ENCODE peak calls at places on chromosome 6, in five cellular contexts. Q, F, H, A and X are unnamed samples.
A peak's percentile ranks its signal among the peaks of the same experiment; 100 is the strongest.

GRCh38 chr6:75418233-75418632 is 75.4 kb downstream of the FILIP1 start:
- DNase-seq in Q (no peak), F (no peak), H (no peak), A (no peak), X (no peak)

GRCh38 chr6:11494786-11495564 is 42.6 kb upstream of the TMEM170B start:
- DNase-seq in Q (no peak), F (no peak), H (no peak), A (no peak), X (no peak)

GRCh38 chr6:38827024-38827423 is 111.9 kb downstream of the DNAH8 start:
- DNase-seq in Q (no peak), F (no peak), H (no peak), A (no peak), X (no peak)

GRCh38 chr6:125022391-125022989 is 60.3 kb downstream of the RNF217 start:
- DNase-seq in Q (peak; percentile 34), F (no peak), H (no peak), A (no peak), X (no peak)

GRCh38 chr6:168005796-168006195 is 8.3 kb downstream of the KIF25 start:
- DNase-seq in Q (no peak), F (no peak), H (no peak), A (no peak), X (no peak)

GRCh38 chr6:14464049-14464448 is 346.5 kb downstream of the CD83 start:
- DNase-seq in Q (no peak), F (no peak), H (no peak), A (no peak), X (no peak)

GRCh38 chr6:117233146-117233545 is 32.2 kb upstream of the VGLL2 start:
- DNase-seq in Q (no peak), F (no peak), H (no peak), A (no peak), X (no peak)

GRCh38 chr6:79188885-79189505 is 45.5 kb downstream of the HMGN3 start:
- DNase-seq in Q (no peak), F (no peak), H (no peak), A (no peak), X (no peak)

GRCh38 chr6:166461821-166462460 is 79.2 kb upstream of the MPC1 start:
- DNase-seq in Q (no peak), F (no peak), H (no peak), A (no peak), X (no peak)

GRCh38 chr6:154165488-154165887 is 126.4 kb downstream of the OPRM1 start:
- DNase-seq in Q (no peak), F (no peak), H (no peak), A (no peak), X (peak; percentile 8)

GRCh38 chr6:34182751-34183531 is 37.1 kb upstream of the GRM4 start:
- DNase-seq in Q (no peak), F (peak; percentile 37), H (no peak), A (peak; percentile 99), X (peak; percentile 97)

GRCh38 chr6:15299430-15300131 is 53.7 kb downstream of the JARID2 start:
- DNase-seq in Q (peak; percentile 71), F (no peak), H (peak; percentile 63), A (peak; percentile 98), X (peak; percentile 98)

GRCh38 chr6:37168809-37169457 is 1.0 kb upstream of the PIM1 start:
- DNase-seq in Q (no peak), F (peak; percentile 18), H (no peak), A (peak; percentile 50), X (no peak)

GRCh38 chr6:152161501-152161900 is 354.0 kb downstream of the ESR1 start:
- DNase-seq in Q (no peak), F (no peak), H (no peak), A (no peak), X (no peak)

GRCh38 chr6:33824461-33825154 is 20.8 kb upstream of the MLN start:
- DNase-seq in Q (peak; percentile 58), F (no peak), H (no peak), A (peak; percentile 49), X (no peak)

GRCh38 chr6:116633685-116634084 is 17.4 kb downstream of the RSPH4A start:
- DNase-seq in Q (no peak), F (no peak), H (no peak), A (peak; percentile 8), X (peak; percentile 14)

GRCh38 chr6:53529324-53530036 is 15.4 kb downstream of the GCLC start:
- DNase-seq in Q (no peak), F (no peak), H (no peak), A (no peak), X (no peak)

GRCh38 chr6:36627141-36627540 is 33.0 kb downstream of the SRSF3 start:
- DNase-seq in Q (no peak), F (no peak), H (no peak), A (no peak), X (no peak)

GRCh38 chr6:116876635-116877611 is at the start of gene RFX6:
- DNase-seq in Q (no peak), F (no peak), H (no peak), A (no peak), X (no peak)

GRCh38 chr6:1191141-1191630 is 120.7 kb upstream of the FOXQ1 start:
- DNase-seq in Q (no peak), F (no peak), H (no peak), A (no peak), X (no peak)

GRCh38 chr6:10180138-10181074 is 234.5 kb downstream of the TFAP2A start:
- DNase-seq in Q (no peak), F (no peak), H (no peak), A (no peak), X (no peak)

GRCh38 chr6:166379800-166380199 is 2.9 kb downstream of the MPC1 start:
- DNase-seq in Q (no peak), F (no peak), H (no peak), A (no peak), X (no peak)

GRCh38 chr6:43744490-43744889 is 25.5 kb upstream of the VEGFA start:
- DNase-seq in Q (no peak), F (no peak), H (no peak), A (no peak), X (no peak)

GRCh38 chr6:110432285-110432899 is 17.0 kb upstream of the DDO start:
- DNase-seq in Q (no peak), F (no peak), H (no peak), A (no peak), X (peak; percentile 27)

GRCh38 chr6:73565767-73566485 is 45.1 kb upstream of the EEF1A1 start:
- DNase-seq in Q (no peak), F (no peak), H (no peak), A (no peak), X (no peak)

GRCh38 chr6:166626177-166627038 is 643 bp downstream of the RPS6KA2 start:
- DNase-seq in Q (no peak), F (peak; percentile 16), H (peak; percentile 70), A (peak; percentile 20), X (no peak)

GRCh38 chr6:20312581-20312980 is 89.1 kb upstream of the E2F3 start:
- DNase-seq in Q (no peak), F (no peak), H (no peak), A (no peak), X (no peak)

GRCh38 chr6:37051138-37052026 is 45.9 kb downstream of the FGD2 start:
- DNase-seq in Q (peak; percentile 93), F (peak; percentile 76), H (peak; percentile 95), A (peak; percentile 93), X (peak; percentile 60)

GRCh38 chr6:3259491-3259958 is 778 bp downstream of the PSMG4 start:
- DNase-seq in Q (peak; percentile 60), F (peak; percentile 24), H (peak; percentile 58), A (peak; percentile 62), X (peak; percentile 53)

GRCh38 chr6:73200735-73201134 is 24.6 kb downstream of the KHDC1L start:
- DNase-seq in Q (no peak), F (no peak), H (no peak), A (peak; percentile 12), X (no peak)